ENCODE peak calls at places on chromosomes 7 and 10, in six cellular contexts. One of them, this sample, is unnamed.

GRCh38 chr7:115471891-115472290 is 550.0 kb downstream of the MDFIC start:
- DNase-seq in neural progenitor cell: no peak
- DNase-seq in GM23248: peak
- DNase-seq in K562: no peak
- DNase-seq in MM.1S: no peak
- DNase-seq in adipocyte: peak
- DNase-seq in this sample: no peak

GRCh38 chr7:73718438-73718881 is 1.0 kb downstream of the STX1A start:
- DNase-seq in adipocyte: no peak
- DNase-seq in neural progenitor cell: no peak
- DNase-seq in MM.1S: no peak
- DNase-seq in GM23248: peak
- DNase-seq in K562: no peak
- DNase-seq in this sample: peak

GRCh38 chr10:114684085-114684821 is 26.2 kb upstream of the ABLIM1 start:
- DNase-seq in GM23248: peak
- DNase-seq in adipocyte: peak
- DNase-seq in MM.1S: no peak
- DNase-seq in neural progenitor cell: no peak
- DNase-seq in K562: no peak
- DNase-seq in this sample: no peak

GRCh38 chr10:78520737-78521430 is 487.2 kb downstream of the RPS24 start:
- DNase-seq in K562: no peak
- DNase-seq in neural progenitor cell: peak
- DNase-seq in MM.1S: no peak
- DNase-seq in GM23248: peak
- DNase-seq in adipocyte: peak
- DNase-seq in this sample: peak

GRCh38 chr10:73625004-73625883 is 16.0 kb downstream of the MYOZ1 start:
- DNase-seq in neural progenitor cell: peak
- DNase-seq in MM.1S: peak
- DNase-seq in GM23248: peak
- DNase-seq in adipocyte: peak
- DNase-seq in K562: peak
- DNase-seq in this sample: peak

GRCh38 chr7:44451123-44451522 is 39.3 kb downstream of the NUDCD3 start:
- DNase-seq in GM23248: no peak
- DNase-seq in K562: no peak
- DNase-seq in MM.1S: no peak
- DNase-seq in adipocyte: no peak
- DNase-seq in neural progenitor cell: no peak
- DNase-seq in this sample: no peak

GRCh38 chr7:41817386-41817785 is 114.5 kb upstream of the INHBA start:
- DNase-seq in neural progenitor cell: no peak
- DNase-seq in GM23248: peak
- DNase-seq in adipocyte: peak
- DNase-seq in K562: no peak
- DNase-seq in MM.1S: peak
- DNase-seq in this sample: peak

GRCh38 chr10:19819419-19820033 is 3.3 kb downstream of the PLXDC2 start:
- DNase-seq in neural progenitor cell: peak
- DNase-seq in MM.1S: peak
- DNase-seq in K562: peak
- DNase-seq in GM23248: peak
- DNase-seq in adipocyte: peak
- DNase-seq in this sample: peak

GRCh38 chr10:74255800-74256422 is 104.9 kb downstream of the ADK start:
- DNase-seq in K562: no peak
- DNase-seq in adipocyte: no peak
- DNase-seq in GM23248: peak
- DNase-seq in MM.1S: no peak
- DNase-seq in neural progenitor cell: peak
- DNase-seq in this sample: no peak

GRCh38 chr7:87853237-87853864 is 22.8 kb downstream of the SLC25A40 start:
- DNase-seq in K562: no peak
- DNase-seq in GM23248: peak
- DNase-seq in MM.1S: no peak
- DNase-seq in adipocyte: peak
- DNase-seq in neural progenitor cell: no peak
- DNase-seq in this sample: peak

GRCh38 chr7:87858427-87859100 is 17.6 kb downstream of the SLC25A40 start:
- DNase-seq in K562: no peak
- DNase-seq in GM23248: no peak
- DNase-seq in MM.1S: no peak
- DNase-seq in adipocyte: no peak
- DNase-seq in neural progenitor cell: no peak
- DNase-seq in this sample: no peak
- H3K9ac ChIP-seq in K562: no peak
- H3K9ac ChIP-seq in GM23248: no peak
- H3K9ac ChIP-seq in MM.1S: no peak
- H3K9ac ChIP-seq in adipocyte: no peak
- H3K9ac ChIP-seq in neural progenitor cell: no peak
- H3K9ac ChIP-seq in this sample: no peak

GRCh38 chr7:94657771-94658693 is 2.1 kb upstream of the SGCE start:
- DNase-seq in adipocyte: peak
- DNase-seq in K562: peak
- DNase-seq in GM23248: peak
- DNase-seq in MM.1S: peak
- DNase-seq in neural progenitor cell: peak
- DNase-seq in this sample: peak

GRCh38 chr7:94655884-94656657 is at the start of gene SGCE:
- DNase-seq in K562: peak
- DNase-seq in adipocyte: peak
- DNase-seq in neural progenitor cell: peak
- DNase-seq in MM.1S: peak
- DNase-seq in GM23248: peak
- DNase-seq in this sample: peak

GRCh38 chr7:94656658-94656924 is 658 bp upstream of the SGCE start:
- DNase-seq in K562: no peak
- DNase-seq in GM23248: no peak
- DNase-seq in MM.1S: no peak
- DNase-seq in adipocyte: no peak
- DNase-seq in neural progenitor cell: no peak
- DNase-seq in this sample: no peak

GRCh38 chr7:94655562-94655883 is 410 bp downstream of the SGCE start:
- DNase-seq in neural progenitor cell: peak
- DNase-seq in MM.1S: no peak
- DNase-seq in GM23248: no peak
- DNase-seq in adipocyte: peak
- DNase-seq in K562: no peak
- DNase-seq in this sample: peak

GRCh38 chr7:94656925-94657731 is 1.2 kb upstream of the SGCE start:
- DNase-seq in adipocyte: peak
- DNase-seq in K562: no peak
- DNase-seq in MM.1S: peak
- DNase-seq in neural progenitor cell: peak
- DNase-seq in GM23248: peak
- DNase-seq in this sample: peak
- H3K9ac ChIP-seq in adipocyte: peak
- H3K9ac ChIP-seq in K562: peak
- H3K9ac ChIP-seq in MM.1S: no peak
- H3K9ac ChIP-seq in neural progenitor cell: no peak
- H3K9ac ChIP-seq in GM23248: no peak
- H3K9ac ChIP-seq in this sample: peak

GRCh38 chr7:29995652-29996051 is 6.1 kb upstream of the SCRN1 start:
- DNase-seq in GM23248: no peak
- DNase-seq in MM.1S: no peak
- DNase-seq in adipocyte: peak
- DNase-seq in K562: no peak
- DNase-seq in neural progenitor cell: no peak
- DNase-seq in this sample: no peak

GRCh38 chr7:29991937-29992336 is 2.3 kb upstream of the SCRN1 start:
- DNase-seq in GM23248: no peak
- DNase-seq in MM.1S: no peak
- DNase-seq in neural progenitor cell: no peak
- DNase-seq in adipocyte: no peak
- DNase-seq in K562: no peak
- DNase-seq in this sample: no peak

GRCh38 chr7:29993169-29993568 is 3.6 kb upstream of the SCRN1 start:
- DNase-seq in GM23248: no peak
- DNase-seq in neural progenitor cell: no peak
- DNase-seq in adipocyte: no peak
- DNase-seq in K562: no peak
- DNase-seq in MM.1S: no peak
- DNase-seq in this sample: no peak

GRCh38 chr7:29998489-29998888 is 8.9 kb upstream of the SCRN1 start:
- DNase-seq in GM23248: no peak
- DNase-seq in neural progenitor cell: no peak
- DNase-seq in MM.1S: no peak
- DNase-seq in K562: no peak
- DNase-seq in adipocyte: no peak
- DNase-seq in this sample: no peak

DNA sequence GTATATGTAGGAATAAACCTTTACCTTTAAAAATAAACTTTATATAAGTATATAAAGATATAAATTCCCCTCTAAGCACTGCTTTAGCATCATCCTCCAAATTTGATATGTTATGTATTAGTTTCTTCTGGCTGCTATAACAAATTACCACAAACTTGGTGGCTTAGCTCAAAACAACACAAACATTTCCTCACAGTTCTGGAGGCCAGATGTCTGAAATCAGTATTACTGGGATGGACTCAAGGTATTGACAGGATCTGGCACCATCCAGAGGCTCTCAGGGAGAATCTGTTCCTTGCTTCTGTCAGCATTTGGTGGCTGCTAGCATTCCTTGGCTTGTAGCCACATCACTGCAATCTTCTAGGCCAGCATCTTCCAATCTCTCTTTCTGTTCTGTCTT is 6.7 kb upstream of the SCRN1 start:
- DNase-seq in adipocyte: no peak
- DNase-seq in neural progenitor cell: no peak
- DNase-seq in GM23248: no peak
- DNase-seq in K562: no peak
- DNase-seq in MM.1S: no peak
- DNase-seq in this sample: no peak
- H3K9ac ChIP-seq in adipocyte: no peak
- H3K9ac ChIP-seq in neural progenitor cell: no peak
- H3K9ac ChIP-seq in GM23248: no peak
- H3K9ac ChIP-seq in K562: no peak
- H3K9ac ChIP-seq in MM.1S: no peak
- H3K9ac ChIP-seq in this sample: no peak

GRCh38 chr10:11631890-11632587 is 20.6 kb upstream of the USP6NL start:
- DNase-seq in K562: no peak
- DNase-seq in neural progenitor cell: no peak
- DNase-seq in GM23248: no peak
- DNase-seq in adipocyte: no peak
- DNase-seq in MM.1S: peak
- DNase-seq in this sample: no peak
- H3K9ac ChIP-seq in K562: no peak
- H3K9ac ChIP-seq in neural progenitor cell: no peak
- H3K9ac ChIP-seq in GM23248: no peak
- H3K9ac ChIP-seq in adipocyte: no peak
- H3K9ac ChIP-seq in MM.1S: no peak
- H3K9ac ChIP-seq in this sample: no peak

GRCh38 chr7:131007439-131008330 is 273.7 kb upstream of the KLF14 start:
- DNase-seq in MM.1S: no peak
- DNase-seq in adipocyte: peak
- DNase-seq in GM23248: peak
- DNase-seq in neural progenitor cell: peak
- DNase-seq in K562: peak
- DNase-seq in this sample: peak
- H3K9ac ChIP-seq in MM.1S: no peak
- H3K9ac ChIP-seq in adipocyte: peak
- H3K9ac ChIP-seq in GM23248: peak
- H3K9ac ChIP-seq in neural progenitor cell: no peak
- H3K9ac ChIP-seq in K562: no peak
- H3K9ac ChIP-seq in this sample: peak

GRCh38 chr7:30226593-30227268 is 57.7 kb upstream of the ZNRF2 start:
- DNase-seq in GM23248: no peak
- DNase-seq in MM.1S: no peak
- DNase-seq in K562: no peak
- DNase-seq in neural progenitor cell: peak
- DNase-seq in adipocyte: no peak
- DNase-seq in this sample: peak

GRCh38 chr7:30225863-30226361 is 58.5 kb upstream of the ZNRF2 start:
- DNase-seq in adipocyte: peak
- DNase-seq in K562: no peak
- DNase-seq in neural progenitor cell: no peak
- DNase-seq in GM23248: peak
- DNase-seq in MM.1S: peak
- DNase-seq in this sample: peak

GRCh38 chr7:30222519-30223213 is 61.7 kb upstream of the ZNRF2 start:
- DNase-seq in K562: no peak
- DNase-seq in GM23248: no peak
- DNase-seq in MM.1S: no peak
- DNase-seq in neural progenitor cell: no peak
- DNase-seq in adipocyte: no peak
- DNase-seq in this sample: no peak

GRCh38 chr7:30224511-30225031 is 59.8 kb upstream of the ZNRF2 start:
- DNase-seq in MM.1S: no peak
- DNase-seq in neural progenitor cell: no peak
- DNase-seq in K562: no peak
- DNase-seq in adipocyte: peak
- DNase-seq in GM23248: peak
- DNase-seq in this sample: peak
- H3K9ac ChIP-seq in MM.1S: no peak
- H3K9ac ChIP-seq in neural progenitor cell: no peak
- H3K9ac ChIP-seq in K562: no peak
- H3K9ac ChIP-seq in adipocyte: no peak
- H3K9ac ChIP-seq in GM23248: no peak
- H3K9ac ChIP-seq in this sample: peak

GRCh38 chr10:59812541-59813122 is 59.4 kb upstream of the MRLN start:
- DNase-seq in adipocyte: no peak
- DNase-seq in GM23248: no peak
- DNase-seq in K562: no peak
- DNase-seq in MM.1S: no peak
- DNase-seq in neural progenitor cell: no peak
- DNase-seq in this sample: no peak
- H3K9ac ChIP-seq in adipocyte: no peak
- H3K9ac ChIP-seq in GM23248: no peak
- H3K9ac ChIP-seq in K562: no peak
- H3K9ac ChIP-seq in MM.1S: no peak
- H3K9ac ChIP-seq in neural progenitor cell: no peak
- H3K9ac ChIP-seq in this sample: no peak

GRCh38 chr10:103104721-103105120 is 88.4 kb downstream of the NT5C2 start:
- DNase-seq in K562: no peak
- DNase-seq in MM.1S: no peak
- DNase-seq in neural progenitor cell: no peak
- DNase-seq in GM23248: no peak
- DNase-seq in adipocyte: no peak
- DNase-seq in this sample: no peak
- H3K9ac ChIP-seq in K562: no peak
- H3K9ac ChIP-seq in MM.1S: no peak
- H3K9ac ChIP-seq in neural progenitor cell: no peak
- H3K9ac ChIP-seq in GM23248: no peak
- H3K9ac ChIP-seq in adipocyte: no peak
- H3K9ac ChIP-seq in this sample: no peak

This sample was measured in mammary epithelial cell.